ENCODE peak calls at places on chromosomes 13 and 19, in four cellular contexts. One of them, this sample, is unnamed.

GRCh38 chr13:98275711-98276171 is 98.7 kb upstream of the RNF113B start:
- DNase-seq in brain microvascular endothelial cell: no peak
- DNase-seq in gastrocnemius medialis: no peak
- DNase-seq in psoas muscle: no peak
- DNase-seq in this sample: no peak

GRCh38 chr13:101265934-101266333 is 150.4 kb downstream of the NALCN start:
- DNase-seq in brain microvascular endothelial cell: no peak
- DNase-seq in gastrocnemius medialis: no peak
- DNase-seq in psoas muscle: no peak
- DNase-seq in this sample: no peak

GRCh38 chr13:106709509-106709908 is 141.6 kb upstream of the ARGLU1 start:
- DNase-seq in brain microvascular endothelial cell: no peak
- DNase-seq in gastrocnemius medialis: no peak
- DNase-seq in psoas muscle: no peak
- DNase-seq in this sample: no peak

GRCh38 chr13:85610024-85610423 is 189.2 kb downstream of the SLITRK6 start:
- DNase-seq in brain microvascular endothelial cell: no peak
- DNase-seq in gastrocnemius medialis: no peak
- DNase-seq in psoas muscle: no peak
- DNase-seq in this sample: no peak

GRCh38 chr13:32911506-32911905 is 104.7 kb upstream of the KL start:
- DNase-seq in brain microvascular endothelial cell: peak; percentile 51
- DNase-seq in gastrocnemius medialis: no peak
- DNase-seq in psoas muscle: no peak
- DNase-seq in this sample: peak; percentile 70

GRCh38 chr19:6066661-6067646 is 43.3 kb downstream of the RFX2 start:
- DNase-seq in brain microvascular endothelial cell: peak; percentile 94
- DNase-seq in gastrocnemius medialis: peak; percentile 28
- DNase-seq in psoas muscle: peak; percentile 92
- DNase-seq in this sample: peak; percentile 71

GRCh38 chr13:52128714-52129700 is at the start of gene NEK5:
- DNase-seq in brain microvascular endothelial cell: peak; percentile 29
- DNase-seq in gastrocnemius medialis: peak; percentile 12
- DNase-seq in psoas muscle: peak; percentile 75
- DNase-seq in this sample: peak; percentile 70

GRCh38 chr13:98537740-98538139 is 39.2 kb downstream of the STK24 start:
- DNase-seq in brain microvascular endothelial cell: no peak
- DNase-seq in gastrocnemius medialis: no peak
- DNase-seq in psoas muscle: no peak
- DNase-seq in this sample: no peak

GRCh38 chr13:109782066-109782822 is 4.1 kb downstream of the IRS2 start:
- DNase-seq in brain microvascular endothelial cell: no peak
- DNase-seq in gastrocnemius medialis: no peak
- DNase-seq in psoas muscle: peak; percentile 47
- DNase-seq in this sample: peak; percentile 62

GRCh38 chr19:49823472-49823871 is 5.4 kb downstream of the MED25 start:
- DNase-seq in brain microvascular endothelial cell: no peak
- DNase-seq in gastrocnemius medialis: no peak
- DNase-seq in psoas muscle: no peak
- DNase-seq in this sample: no peak

GRCh38 chr13:83503424-83503823 is 378.9 kb downstream of the SLITRK1 start:
- DNase-seq in brain microvascular endothelial cell: peak; percentile 43
- DNase-seq in gastrocnemius medialis: no peak
- DNase-seq in psoas muscle: no peak
- DNase-seq in this sample: peak; percentile 16

GRCh38 chr19:33374406-33374703 is 846 bp downstream of the CEBPG start:
- DNase-seq in brain microvascular endothelial cell: no peak
- DNase-seq in gastrocnemius medialis: no peak
- DNase-seq in psoas muscle: peak; percentile 56
- DNase-seq in this sample: peak; percentile 32

GRCh38 chr13:42063105-42063504 is 14.7 kb downstream of the DGKH start:
- DNase-seq in brain microvascular endothelial cell: no peak
- DNase-seq in gastrocnemius medialis: no peak
- DNase-seq in psoas muscle: no peak
- DNase-seq in this sample: no peak

GRCh38 chr13:67137044-67137735 is 92.9 kb downstream of the PCDH9 start:
- DNase-seq in brain microvascular endothelial cell: no peak
- DNase-seq in gastrocnemius medialis: no peak
- DNase-seq in psoas muscle: no peak
- DNase-seq in this sample: no peak

GRCh38 chr13:62129000-62129551 is 713.4 kb upstream of the PCDH20 start:
- DNase-seq in brain microvascular endothelial cell: no peak
- DNase-seq in gastrocnemius medialis: no peak
- DNase-seq in psoas muscle: no peak
- DNase-seq in this sample: no peak

GRCh38 chr13:79227418-79227817 is 178.6 kb downstream of the RBM26 start:
- DNase-seq in brain microvascular endothelial cell: no peak
- DNase-seq in gastrocnemius medialis: no peak
- DNase-seq in psoas muscle: no peak
- DNase-seq in this sample: no peak

GRCh38 chr19:3369337-3370213 is 3.2 kb downstream of the NFIC start:
- DNase-seq in brain microvascular endothelial cell: no peak
- DNase-seq in gastrocnemius medialis: peak; percentile 67
- DNase-seq in psoas muscle: peak; percentile 88
- DNase-seq in this sample: peak; percentile 71

GRCh38 chr13:71775946-71776345 is 91.1 kb downstream of the DACH1 start:
- DNase-seq in brain microvascular endothelial cell: no peak
- DNase-seq in gastrocnemius medialis: no peak
- DNase-seq in psoas muscle: no peak
- DNase-seq in this sample: peak; percentile 87

DNA sequence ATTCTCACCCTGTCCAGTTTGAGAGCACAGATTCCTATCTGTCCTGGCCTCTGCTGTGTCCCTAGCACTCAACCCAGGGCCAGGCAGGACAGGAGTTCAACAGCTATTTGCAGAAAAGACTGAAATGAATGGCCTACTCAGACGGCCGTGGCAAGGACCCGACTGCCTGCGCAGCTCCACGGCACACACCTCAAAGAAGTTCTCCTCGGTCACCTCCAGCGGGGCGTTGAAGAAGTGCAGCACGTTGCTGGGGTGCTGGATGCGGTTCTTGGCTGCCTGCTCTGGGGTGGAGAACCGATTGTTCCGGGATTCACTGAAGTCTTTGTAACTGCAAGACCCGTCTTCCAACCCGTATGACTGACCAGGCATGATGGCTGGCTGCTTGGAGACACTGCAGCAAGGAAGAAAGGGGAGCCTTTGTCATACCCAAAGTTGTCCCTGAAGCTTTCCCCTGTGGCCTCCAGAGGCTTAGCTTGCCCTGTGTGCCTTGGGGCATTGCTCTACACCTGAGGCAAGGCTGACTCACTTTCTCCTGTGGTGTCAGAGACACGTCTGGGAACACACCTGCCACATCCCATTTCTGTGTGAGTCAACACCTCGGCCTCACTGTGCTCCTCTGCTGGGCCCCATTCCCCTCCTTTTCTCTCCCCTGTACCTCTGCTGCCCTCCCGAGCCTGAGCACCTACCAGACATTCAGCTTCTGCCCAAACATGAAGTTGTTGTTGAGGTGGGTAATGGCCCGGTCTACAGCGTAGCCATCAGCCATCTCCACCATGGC is 6.8 kb upstream of the ECH1 start:
- DNase-seq in brain microvascular endothelial cell: no peak
- DNase-seq in gastrocnemius medialis: no peak
- DNase-seq in psoas muscle: peak; percentile 52
- DNase-seq in this sample: no peak
- H3K27ac ChIP-seq in brain microvascular endothelial cell: no peak overlapping the region
- H3K27ac ChIP-seq in gastrocnemius medialis: peak overlapping the region; percentile 100
- H3K27ac ChIP-seq in psoas muscle: peak overlapping the region; percentile 99
- H3K27ac ChIP-seq in this sample: no peak overlapping the region

GRCh38 chr19:11181488-11181887 is 15.9 kb downstream of the KANK2 start:
- DNase-seq in brain microvascular endothelial cell: no peak
- DNase-seq in gastrocnemius medialis: no peak
- DNase-seq in psoas muscle: no peak
- DNase-seq in this sample: no peak
- H3K36me3 ChIP-seq in brain microvascular endothelial cell: peaks cover 28% of the 10 kb centered on the region
- H3K36me3 ChIP-seq in gastrocnemius medialis: peaks cover 10% of the 10 kb centered on the region
- H3K36me3 ChIP-seq in psoas muscle: no peaks in the 10 kb centered on the region
- H3K36me3 ChIP-seq in this sample: peaks cover 29% of the 10 kb centered on the region

GRCh38 chr13:99905224-99905623 is 66.3 kb downstream of the ZIC5 start:
- DNase-seq in brain microvascular endothelial cell: no peak
- DNase-seq in gastrocnemius medialis: no peak
- DNase-seq in psoas muscle: no peak
- DNase-seq in this sample: no peak
- H3K27ac ChIP-seq in brain microvascular endothelial cell: no peak overlapping the region
- H3K27ac ChIP-seq in gastrocnemius medialis: no peak overlapping the region
- H3K27ac ChIP-seq in psoas muscle: no peak overlapping the region
- H3K27ac ChIP-seq in this sample: no peak overlapping the region

GRCh38 chr19:1619703-1620102 is 14.4 kb upstream of the UQCR11 start:
- DNase-seq in brain microvascular endothelial cell: no peak
- DNase-seq in gastrocnemius medialis: no peak
- DNase-seq in psoas muscle: no peak
- DNase-seq in this sample: no peak
- H3K36me3 ChIP-seq in brain microvascular endothelial cell: peaks cover 61% of the 10 kb centered on the region
- H3K36me3 ChIP-seq in gastrocnemius medialis: peaks cover 24% of the 10 kb centered on the region
- H3K36me3 ChIP-seq in psoas muscle: no peaks in the 10 kb centered on the region
- H3K36me3 ChIP-seq in this sample: peaks cover 91% of the 10 kb centered on the region

This sample was measured in A673.